ENCODE peak calls at places on chromosome 7, in seven cellular contexts. G is stimulated activated CD4-positive, alpha-beta T cell treated with anti-CD3 and anti-CD28 coated beads, Interleukin-2, amount 100 ng/mL, for 48 hours; T is iris pigment epithelial cell; P is occipital lobe; Z is WTC11; E is cardiac septum; U is pancreas. J is an unnamed sample.

GRCh38 chr7:20798694-20799121 is 12.0 kb upstream of the SP8 start:
- DNase-seq in G (no peak), T (no peak), P (no peak), Z (peak; percentile 58), E (no peak), U (no peak), J (no peak)

GRCh38 chr7:69652947-69653701 is 54.8 kb downstream of the AUTS2 start:
- DNase-seq in G (no peak), T (no peak), P (no peak), Z (no peak), E (no peak), U (no peak), J (no peak)

GRCh38 chr7:150784954-150785353 is 15.2 kb downstream of the TMEM176B start:
- DNase-seq in G (no peak), T (no peak), P (no peak), Z (no peak), E (no peak), U (no peak), J (peak; percentile 43)

GRCh38 chr7:154777023-154777422 is 225.9 kb downstream of the PAXIP1 start:
- DNase-seq in G (no peak), T (peak; percentile 11), P (no peak), Z (no peak), E (no peak), U (no peak), J (no peak)

GRCh38 chr7:78587443-78588044 is 789.0 kb downstream of the PHTF2 start:
- DNase-seq in G (no peak), T (peak; percentile 1), P (no peak), Z (no peak), E (no peak), U (no peak), J (no peak)

GRCh38 chr7:26705567-26705966 is 158.8 kb downstream of the SKAP2 start:
- DNase-seq in G (no peak), T (peak; percentile 93), P (no peak), Z (no peak), E (no peak), U (no peak), J (no peak)

GRCh38 chr7:157079116-157079515 is 59.6 kb upstream of the UBE3C start:
- DNase-seq in G (no peak), T (no peak), P (no peak), Z (no peak), E (no peak), U (no peak), J (no peak)

GRCh38 chr7:95470452-95470851 is 15.3 kb upstream of the ASB4 start:
- DNase-seq in G (no peak), T (peak; percentile 92), P (no peak), Z (no peak), E (no peak), U (peak; percentile 7), J (peak; percentile 9)

GRCh38 chr7:77813180-77813579 is 14.6 kb downstream of the PHTF2 start:
- DNase-seq in G (no peak), T (no peak), P (no peak), Z (no peak), E (no peak), U (no peak), J (no peak)

J was measured in heart right ventricle.